ENCODE peak calls at places on chromosomes 7 and 10, in seven cellular contexts. V, W, F, N, H, B and C are unnamed samples.

GRCh38 chr10:83522881-83523386 is 616.4 kb upstream of the GHITM start:
- DNase-seq in V (peak), W (no peak), F (no peak), N (peak), H (peak), B (no peak), C (peak)

GRCh38 chr7:104926189-104926904 is 87.7 kb upstream of the KMT2E start:
- DNase-seq in V (no peak), W (no peak), F (no peak), N (no peak), H (no peak), B (no peak), C (no peak)

GRCh38 chr7:126792501-126792900 is 460.2 kb downstream of the GRM8 start:
- DNase-seq in V (no peak), W (no peak), F (no peak), N (no peak), H (no peak), B (no peak), C (no peak)

GRCh38 chr7:30459591-30460245 is 18.9 kb downstream of the NOD1 start:
- DNase-seq in V (peak), W (no peak), F (peak), N (peak), H (peak), B (peak), C (no peak)

GRCh38 chr10:31554556-31554955 is 235.5 kb downstream of the ZEB1 start:
- DNase-seq in V (no peak), W (no peak), F (no peak), N (peak), H (peak), B (no peak), C (no peak)

GRCh38 chr7:28988091-28988490 is 30.0 kb upstream of the TRIL start:
- DNase-seq in V (no peak), W (no peak), F (no peak), N (no peak), H (peak), B (no peak), C (no peak)

GRCh38 chr10:83963446-83963845 is 175.9 kb upstream of the GHITM start:
- DNase-seq in V (no peak), W (no peak), F (no peak), N (no peak), H (no peak), B (no peak), C (no peak)

GRCh38 chr10:62268027-62268398 is 631 bp downstream of the RTKN2 start:
- DNase-seq in V (no peak), W (no peak), F (no peak), N (no peak), H (no peak), B (peak), C (peak)

GRCh38 chr7:148687555-148687954 is 11.1 kb upstream of the CUL1 start:
- DNase-seq in V (no peak), W (no peak), F (no peak), N (no peak), H (peak), B (no peak), C (no peak)

GRCh38 chr7:115844857-115845256 is 185.7 kb downstream of the TFEC start:
- DNase-seq in V (no peak), W (no peak), F (no peak), N (no peak), H (no peak), B (no peak), C (no peak)

GRCh38 chr10:132181691-132182425 is 4.9 kb upstream of the DPYSL4 start:
- DNase-seq in V (no peak), W (no peak), F (no peak), N (no peak), H (no peak), B (no peak), C (no peak)

GRCh38 chr10:132129431-132129830 is 57.3 kb upstream of the DPYSL4 start:
- DNase-seq in V (peak), W (no peak), F (no peak), N (no peak), H (no peak), B (no peak), C (no peak)

GRCh38 chr7:39086638-39087360 is 109.1 kb downstream of the POU6F2 start:
- DNase-seq in V (no peak), W (no peak), F (no peak), N (no peak), H (no peak), B (no peak), C (no peak)

GRCh38 chr10:68562666-68563522 is 2.8 kb downstream of the TET1 start:
- DNase-seq in V (no peak), W (no peak), F (peak), N (no peak), H (peak), B (no peak), C (peak)

GRCh38 chr7:155860840-155861479 is 48.7 kb upstream of the SHH start:
- DNase-seq in V (no peak), W (peak), F (no peak), N (peak), H (peak), B (peak), C (no peak)

GRCh38 chr7:107628461-107629064 is 32.1 kb upstream of the SLC26A4 start:
- DNase-seq in V (no peak), W (no peak), F (no peak), N (no peak), H (no peak), B (no peak), C (no peak)

GRCh38 chr10:78162867-78163266 is 129.2 kb downstream of the RPS24 start:
- DNase-seq in V (no peak), W (no peak), F (no peak), N (no peak), H (no peak), B (no peak), C (no peak)

GRCh38 chr7:130400120-130400572 is 19.9 kb downstream of the CPA1 start:
- DNase-seq in V (no peak), W (no peak), F (peak), N (peak), H (no peak), B (no peak), C (no peak)

GRCh38 chr10:69846252-69847000 is 44.7 kb downstream of the COL13A1 start:
- DNase-seq in V (no peak), W (no peak), F (no peak), N (no peak), H (no peak), B (no peak), C (peak)

GRCh38 chr10:80506189-80506575 is 31.5 kb upstream of the SH2D4B start:
- DNase-seq in V (no peak), W (no peak), F (no peak), N (no peak), H (peak), B (peak), C (no peak)

GRCh38 chr10:119666709-119667004 is 15.5 kb downstream of the BAG3 start:
- DNase-seq in V (no peak), W (no peak), F (no peak), N (no peak), H (no peak), B (no peak), C (no peak)

GRCh38 chr7:126574276-126574675 is 678.5 kb downstream of the GRM8 start:
- DNase-seq in V (no peak), W (no peak), F (no peak), N (no peak), H (peak), B (peak), C (no peak)

GRCh38 chr10:624605-625334 is 64.7 kb downstream of the DIP2C start:
- DNase-seq in V (peak), W (no peak), F (peak), N (no peak), H (peak), B (no peak), C (peak)

GRCh38 chr7:138186951-138187351 is 110.7 kb downstream of the AKR1D1 start:
- DNase-seq in V (no peak), W (no peak), F (no peak), N (peak), H (peak), B (no peak), C (no peak)

GRCh38 chr10:124254519-124254918 is 161.1 kb upstream of the CHST15 start:
- DNase-seq in V (no peak), W (no peak), F (no peak), N (no peak), H (no peak), B (no peak), C (no peak)

GRCh38 chr7:780516-780915 is 51.8 kb upstream of the SUN1 start:
- DNase-seq in V (no peak), W (no peak), F (no peak), N (no peak), H (no peak), B (no peak), C (no peak)

GRCh38 chr7:7516156-7516555 is 19.5 kb downstream of the COL28A1 start:
- DNase-seq in V (no peak), W (no peak), F (no peak), N (no peak), H (no peak), B (no peak), C (no peak)

GRCh38 chr10:13563481-13564445 is 23.0 kb upstream of the PRPF18 start:
- DNase-seq in V (no peak), W (no peak), F (no peak), N (no peak), H (peak), B (no peak), C (no peak)

GRCh38 chr10:11178606-11179221 is 161.0 kb downstream of the CELF2 start:
- DNase-seq in V (peak), W (no peak), F (no peak), N (peak), H (no peak), B (no peak), C (no peak)

GRCh38 chr10:22583683-22584082 is 130.7 kb downstream of the PIP4K2A start:
- DNase-seq in V (no peak), W (no peak), F (no peak), N (no peak), H (no peak), B (no peak), C (no peak)

GRCh38 chr7:5704534-5704922 is 76.9 kb downstream of the RNF216 start:
- DNase-seq in V (peak), W (no peak), F (peak), N (peak), H (peak), B (peak), C (peak)

GRCh38 chr7:923108-924041 is 31.1 kb downstream of the ADAP1 start:
- DNase-seq in V (peak), W (no peak), F (peak), N (no peak), H (no peak), B (no peak), C (peak)

GRCh38 chr7:129053938-129054437 is 923 bp downstream of the TNPO3 start:
- DNase-seq in V (no peak), W (no peak), F (no peak), N (no peak), H (peak), B (peak), C (no peak)

GRCh38 chr10:48457949-48458661 is 146.8 kb downstream of the ARHGAP22 start:
- DNase-seq in V (no peak), W (peak), F (no peak), N (no peak), H (no peak), B (no peak), C (no peak)

DNA sequence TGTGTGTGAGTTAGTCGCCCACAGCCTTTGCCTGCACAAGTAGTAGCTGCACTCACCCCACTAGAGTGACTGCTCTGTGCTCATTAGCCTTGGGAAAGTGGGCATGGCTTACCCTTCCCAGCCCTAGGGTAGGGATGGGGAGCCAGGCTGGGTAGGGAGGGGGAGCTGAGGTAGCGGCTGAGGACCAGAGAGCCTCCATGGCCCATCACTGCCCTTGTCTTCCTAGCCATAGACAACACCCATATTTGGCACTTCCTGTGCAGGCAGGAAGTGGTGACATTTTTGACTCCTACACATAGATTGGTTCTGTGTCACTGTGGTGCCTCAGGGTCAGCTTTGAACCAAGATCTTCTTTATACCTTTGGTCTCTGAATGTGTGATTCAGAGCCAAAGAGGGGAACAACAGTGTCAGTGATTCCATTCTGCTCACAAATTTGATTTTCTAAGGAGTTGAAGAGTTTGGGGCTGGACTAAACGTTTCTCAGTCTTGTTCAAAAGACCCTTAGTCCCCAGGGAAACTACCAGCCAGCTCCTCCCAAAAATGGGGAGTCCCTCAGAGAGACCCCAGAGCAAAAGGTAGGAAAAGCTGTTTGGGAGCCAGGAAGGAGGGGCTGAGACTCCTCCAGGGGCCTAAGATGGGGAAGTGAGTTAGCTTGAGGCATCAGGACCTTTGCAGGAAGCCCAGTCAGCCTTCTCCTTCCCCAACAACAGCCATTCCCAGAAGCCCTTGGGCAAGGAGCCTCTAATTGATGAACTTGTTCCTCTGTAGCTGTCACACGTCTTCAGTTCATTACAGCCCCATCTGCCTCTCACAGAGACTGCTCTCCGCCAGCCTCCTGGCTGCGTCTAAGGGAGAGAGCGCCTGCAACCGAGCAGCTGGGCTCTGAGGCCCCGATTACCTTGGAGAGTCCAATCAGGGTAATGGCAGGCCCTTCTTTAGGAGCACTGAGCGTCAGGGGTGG is 135.0 kb downstream of the CDH23 start:
- DNase-seq in V (no peak), W (no peak), F (no peak), N (no peak), H (no peak), B (no peak), C (no peak)
- TF ChIP-seq CTCF in V (no peak), W (no peak), F (no peak), N (no peak), H (no peak), B (no peak), C (no peak)

DNA sequence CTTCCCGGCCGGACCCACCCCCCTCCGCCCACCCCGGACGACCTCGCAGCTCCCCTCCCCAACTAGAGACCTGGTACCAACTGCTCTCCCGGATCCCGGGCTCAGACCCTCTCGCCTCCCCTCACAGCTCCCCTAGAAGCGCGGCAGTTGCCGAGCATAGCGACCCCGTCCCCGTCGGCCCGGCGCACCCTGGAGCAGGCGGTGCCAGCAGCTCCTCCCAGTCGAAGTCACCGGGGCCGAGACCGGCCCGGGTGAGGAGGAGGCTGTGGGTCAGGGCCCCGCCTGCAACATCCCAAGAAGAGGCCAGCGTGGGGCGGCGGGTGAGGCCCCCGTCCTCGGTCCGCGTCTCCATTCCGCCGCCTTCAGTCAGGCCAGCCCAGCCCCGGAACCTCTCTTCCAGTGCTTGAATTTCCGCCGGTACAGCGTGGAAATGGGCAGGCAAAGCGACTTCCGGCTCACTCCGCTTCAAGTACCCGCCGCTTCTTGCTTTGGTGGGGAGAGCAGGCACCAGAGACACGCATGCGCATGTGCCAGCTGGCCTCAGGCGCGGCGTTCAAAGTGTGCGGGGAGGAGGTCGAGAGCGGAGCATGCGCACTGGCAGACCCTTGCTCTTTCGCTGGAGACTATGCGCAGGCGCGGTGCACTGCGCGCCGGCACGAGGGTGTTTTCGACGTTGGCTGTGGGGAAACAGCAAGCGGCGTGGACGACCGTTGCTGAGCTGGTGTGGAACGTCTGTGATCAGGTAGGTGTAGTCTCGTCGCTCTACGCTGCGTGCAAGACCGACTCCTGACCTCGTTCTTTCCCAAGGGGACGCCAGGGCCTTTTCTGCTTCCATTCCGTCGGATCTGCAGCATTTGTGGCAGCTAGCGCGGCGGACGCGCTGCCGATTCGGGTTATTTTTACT is at the start of gene C10orf88:
- DNase-seq in V (peak), W (peak), F (peak), N (peak), H (peak), B (peak), C (peak)
- TF ChIP-seq CTCF in V (no peak), W (no peak), F (no peak), N (no peak), H (no peak), B (no peak), C (no peak)

DNA sequence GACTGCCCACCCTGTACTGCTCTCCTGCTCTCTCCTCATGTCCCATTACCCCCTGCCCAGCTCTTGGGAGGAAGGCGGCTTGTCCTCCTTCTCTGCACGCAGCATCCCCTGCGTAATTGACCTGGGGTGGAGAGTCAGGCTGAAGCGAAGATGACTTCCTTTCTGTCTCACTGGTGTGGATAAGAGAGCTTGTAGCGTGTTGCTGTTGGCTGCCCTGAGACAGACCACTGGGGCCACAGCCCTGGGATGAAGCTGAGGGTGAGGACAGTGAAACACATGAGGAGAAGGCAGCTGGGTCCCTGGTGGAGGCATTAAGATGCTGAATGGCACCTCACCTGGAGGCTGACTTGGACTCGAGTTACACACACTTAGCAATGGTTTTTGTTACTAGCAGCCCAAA is 310.3 kb upstream of the ZNF32 start:
- DNase-seq in V (no peak), W (peak), F (no peak), N (no peak), H (no peak), B (no peak), C (no peak)
- TF ChIP-seq CTCF in V (no peak), W (no peak), F (no peak), N (no peak), H (no peak), B (no peak), C (no peak)

GRCh38 chr10:90857635-90858488 is at the start of gene HTR7:
- DNase-seq in V (peak), W (no peak), F (peak), N (no peak), H (peak), B (peak), C (peak)
- TF ChIP-seq CTCF in V (peak), W (no peak), F (peak), N (peak), H (peak), B (peak), C (peak)

GRCh38 chr10:32646535-32646934 is 200.6 kb downstream of the CCDC7 start:
- DNase-seq in V (no peak), W (no peak), F (no peak), N (no peak), H (no peak), B (no peak), C (no peak)
- TF ChIP-seq CTCF in V (no peak), W (no peak), F (no peak), N (no peak), H (no peak), B (no peak), C (no peak)